ENCODE peak calls at places on chromosomes 5 and 9, in eight cellular contexts. One of them, this sample, is unnamed.
A peak's percentile ranks its signal among the peaks of the same experiment; 100 is the strongest.

GRCh38 chr5:81486711-81487110 is 92.8 kb upstream of the ACOT12 start:
- DNase-seq in spleen: no peak
- DNase-seq in pancreas: no peak
- DNase-seq in fibroblast of the aortic adventitia: peak; percentile 5
- DNase-seq in tibial artery: no peak
- DNase-seq in AG04450: no peak
- DNase-seq in hepatocyte: no peak
- DNase-seq in IMR-90: no peak
- DNase-seq in this sample: no peak

GRCh38 chr5:140794594-140795258 is at the start of gene PCDHA2:
- DNase-seq in spleen: no peak
- DNase-seq in hepatocyte: peak; percentile 65
- DNase-seq in AG04450: no peak
- DNase-seq in pancreas: no peak
- DNase-seq in IMR-90: no peak
- DNase-seq in fibroblast of the aortic adventitia: no peak
- DNase-seq in tibial artery: no peak
- DNase-seq in this sample: peak; percentile 63

GRCh38 chr9:13606576-13606975 is 327.1 kb upstream of the MPDZ start:
- DNase-seq in IMR-90: no peak
- DNase-seq in AG04450: no peak
- DNase-seq in hepatocyte: no peak
- DNase-seq in tibial artery: no peak
- DNase-seq in fibroblast of the aortic adventitia: no peak
- DNase-seq in spleen: no peak
- DNase-seq in pancreas: no peak
- DNase-seq in this sample: no peak

GRCh38 chr5:41095324-41096101 is 24.4 kb upstream of the MROH2B start:
- DNase-seq in hepatocyte: no peak
- DNase-seq in pancreas: no peak
- DNase-seq in IMR-90: no peak
- DNase-seq in fibroblast of the aortic adventitia: no peak
- DNase-seq in tibial artery: no peak
- DNase-seq in spleen: no peak
- DNase-seq in AG04450: no peak
- DNase-seq in this sample: no peak

GRCh38 chr9:136309101-136309801 is 5.4 kb upstream of the CCDC187 start:
- DNase-seq in tibial artery: no peak
- DNase-seq in AG04450: no peak
- DNase-seq in spleen: no peak
- DNase-seq in fibroblast of the aortic adventitia: no peak
- DNase-seq in pancreas: no peak
- DNase-seq in hepatocyte: no peak
- DNase-seq in IMR-90: no peak
- DNase-seq in this sample: no peak

GRCh38 chr9:26833792-26834191 is 58.8 kb downstream of the CAAP1 start:
- DNase-seq in pancreas: no peak
- DNase-seq in tibial artery: no peak
- DNase-seq in hepatocyte: no peak
- DNase-seq in IMR-90: no peak
- DNase-seq in fibroblast of the aortic adventitia: no peak
- DNase-seq in spleen: no peak
- DNase-seq in AG04450: no peak
- DNase-seq in this sample: no peak

GRCh38 chr9:35114921-35115341 is 731 bp downstream of the ATOSB start:
- DNase-seq in pancreas: peak; percentile 66
- DNase-seq in hepatocyte: peak; percentile 64
- DNase-seq in fibroblast of the aortic adventitia: peak; percentile 35
- DNase-seq in spleen: peak; percentile 91
- DNase-seq in IMR-90: no peak
- DNase-seq in tibial artery: peak; percentile 86
- DNase-seq in AG04450: no peak
- DNase-seq in this sample: peak; percentile 71

GRCh38 chr5:150353395-150353675 is 4.2 kb upstream of the TCOF1 start:
- DNase-seq in AG04450: no peak
- DNase-seq in IMR-90: no peak
- DNase-seq in pancreas: no peak
- DNase-seq in spleen: no peak
- DNase-seq in tibial artery: no peak
- DNase-seq in fibroblast of the aortic adventitia: no peak
- DNase-seq in hepatocyte: no peak
- DNase-seq in this sample: no peak

GRCh38 chr9:115234094-115234493 is 116.1 kb upstream of the TNC start:
- DNase-seq in IMR-90: peak; percentile 91
- DNase-seq in tibial artery: no peak
- DNase-seq in hepatocyte: peak; percentile 19
- DNase-seq in spleen: no peak
- DNase-seq in fibroblast of the aortic adventitia: peak; percentile 75
- DNase-seq in pancreas: no peak
- DNase-seq in AG04450: peak; percentile 52
- DNase-seq in this sample: no peak

GRCh38 chr5:36840077-36840476 is 36.5 kb upstream of the NIPBL start:
- DNase-seq in pancreas: no peak
- DNase-seq in fibroblast of the aortic adventitia: no peak
- DNase-seq in hepatocyte: no peak
- DNase-seq in IMR-90: no peak
- DNase-seq in AG04450: no peak
- DNase-seq in tibial artery: no peak
- DNase-seq in spleen: no peak
- DNase-seq in this sample: no peak

GRCh38 chr5:5985332-5985731 is 393.0 kb downstream of the MED10 start:
- DNase-seq in tibial artery: no peak
- DNase-seq in IMR-90: no peak
- DNase-seq in fibroblast of the aortic adventitia: no peak
- DNase-seq in AG04450: no peak
- DNase-seq in spleen: no peak
- DNase-seq in pancreas: no peak
- DNase-seq in hepatocyte: no peak
- DNase-seq in this sample: no peak

GRCh38 chr9:911003-911402 is 65.5 kb upstream of the DMRT3 start:
- DNase-seq in fibroblast of the aortic adventitia: no peak
- DNase-seq in pancreas: no peak
- DNase-seq in IMR-90: no peak
- DNase-seq in spleen: no peak
- DNase-seq in AG04450: no peak
- DNase-seq in hepatocyte: no peak
- DNase-seq in tibial artery: no peak
- DNase-seq in this sample: peak; percentile 80

GRCh38 chr5:141094481-141095262 is at the start of gene PCDHB2:
- DNase-seq in hepatocyte: peak; percentile 93
- DNase-seq in tibial artery: no peak
- DNase-seq in IMR-90: peak; percentile 14
- DNase-seq in AG04450: no peak
- DNase-seq in spleen: no peak
- DNase-seq in pancreas: no peak
- DNase-seq in fibroblast of the aortic adventitia: peak; percentile 16
- DNase-seq in this sample: peak; percentile 91

GRCh38 chr5:157214399-157214798 is 33.8 kb downstream of the ITK start:
- DNase-seq in spleen: no peak
- DNase-seq in tibial artery: no peak
- DNase-seq in IMR-90: no peak
- DNase-seq in AG04450: no peak
- DNase-seq in fibroblast of the aortic adventitia: no peak
- DNase-seq in hepatocyte: no peak
- DNase-seq in pancreas: no peak
- DNase-seq in this sample: no peak

GRCh38 chr5:57754616-57755015 is 272.0 kb upstream of the ACTBL2 start:
- DNase-seq in tibial artery: no peak
- DNase-seq in pancreas: no peak
- DNase-seq in hepatocyte: no peak
- DNase-seq in spleen: no peak
- DNase-seq in AG04450: no peak
- DNase-seq in IMR-90: peak; percentile 73
- DNase-seq in fibroblast of the aortic adventitia: no peak
- DNase-seq in this sample: no peak

GRCh38 chr9:124262596-124263045 is 4.9 kb downstream of the NEK6 start:
- DNase-seq in spleen: no peak
- DNase-seq in hepatocyte: no peak
- DNase-seq in IMR-90: peak; percentile 67
- DNase-seq in tibial artery: no peak
- DNase-seq in AG04450: no peak
- DNase-seq in fibroblast of the aortic adventitia: peak; percentile 41
- DNase-seq in pancreas: no peak
- DNase-seq in this sample: peak; percentile 61

GRCh38 chr5:137666109-137666850 is 69.6 kb downstream of the KLHL3 start:
- DNase-seq in hepatocyte: no peak
- DNase-seq in fibroblast of the aortic adventitia: peak; percentile 11
- DNase-seq in pancreas: peak; percentile 44
- DNase-seq in tibial artery: no peak
- DNase-seq in spleen: no peak
- DNase-seq in IMR-90: peak; percentile 28
- DNase-seq in AG04450: no peak
- DNase-seq in this sample: no peak

GRCh38 chr9:7166074-7166473 is 408.3 kb downstream of the KDM4C start:
- DNase-seq in fibroblast of the aortic adventitia: no peak
- DNase-seq in pancreas: no peak
- DNase-seq in tibial artery: no peak
- DNase-seq in AG04450: no peak
- DNase-seq in IMR-90: no peak
- DNase-seq in hepatocyte: no peak
- DNase-seq in spleen: no peak
- DNase-seq in this sample: no peak

GRCh38 chr9:135992486-135993408 is 31.6 kb upstream of the UBAC1 start:
- DNase-seq in AG04450: peak; percentile 65
- DNase-seq in hepatocyte: peak; percentile 93
- DNase-seq in fibroblast of the aortic adventitia: peak; percentile 76
- DNase-seq in IMR-90: peak; percentile 84
- DNase-seq in spleen: peak; percentile 95
- DNase-seq in pancreas: peak; percentile 72
- DNase-seq in tibial artery: peak; percentile 79
- DNase-seq in this sample: peak; percentile 89

GRCh38 chr5:62152394-62153123 is 153.4 kb upstream of the KIF2A start:
- DNase-seq in tibial artery: no peak
- DNase-seq in hepatocyte: no peak
- DNase-seq in spleen: no peak
- DNase-seq in fibroblast of the aortic adventitia: peak; percentile 8
- DNase-seq in AG04450: no peak
- DNase-seq in pancreas: no peak
- DNase-seq in IMR-90: no peak
- DNase-seq in this sample: no peak

GRCh38 chr9:130874783-130875182 is 21.8 kb downstream of the QRFP start:
- DNase-seq in tibial artery: no peak
- DNase-seq in hepatocyte: no peak
- DNase-seq in IMR-90: no peak
- DNase-seq in fibroblast of the aortic adventitia: no peak
- DNase-seq in spleen: no peak
- DNase-seq in pancreas: no peak
- DNase-seq in AG04450: no peak
- DNase-seq in this sample: no peak
- TF ChIP-seq CTCF in tibial artery: no peak
- TF ChIP-seq CTCF in hepatocyte: no peak
- TF ChIP-seq CTCF in IMR-90: no peak
- TF ChIP-seq CTCF in fibroblast of the aortic adventitia: no peak
- TF ChIP-seq CTCF in spleen: no peak
- TF ChIP-seq CTCF in pancreas: no peak
- TF ChIP-seq CTCF in AG04450: no peak
- TF ChIP-seq CTCF in this sample: no peak

GRCh38 chr9:97853844-97854695 is 1.0 kb downstream of the FOXE1 start:
- DNase-seq in spleen: peak; percentile 86
- DNase-seq in AG04450: no peak
- DNase-seq in IMR-90: peak; percentile 33
- DNase-seq in pancreas: no peak
- DNase-seq in tibial artery: no peak
- DNase-seq in fibroblast of the aortic adventitia: no peak
- DNase-seq in hepatocyte: peak; percentile 70
- DNase-seq in this sample: peak; percentile 87
- TF ChIP-seq CTCF in spleen: peak; percentile 24
- TF ChIP-seq CTCF in AG04450: no peak
- TF ChIP-seq CTCF in IMR-90: peak; percentile 13
- TF ChIP-seq CTCF in pancreas: no peak
- TF ChIP-seq CTCF in tibial artery: no peak
- TF ChIP-seq CTCF in fibroblast of the aortic adventitia: no peak
- TF ChIP-seq CTCF in hepatocyte: peak; percentile 36
- TF ChIP-seq CTCF in this sample: peak; percentile 55

DNA sequence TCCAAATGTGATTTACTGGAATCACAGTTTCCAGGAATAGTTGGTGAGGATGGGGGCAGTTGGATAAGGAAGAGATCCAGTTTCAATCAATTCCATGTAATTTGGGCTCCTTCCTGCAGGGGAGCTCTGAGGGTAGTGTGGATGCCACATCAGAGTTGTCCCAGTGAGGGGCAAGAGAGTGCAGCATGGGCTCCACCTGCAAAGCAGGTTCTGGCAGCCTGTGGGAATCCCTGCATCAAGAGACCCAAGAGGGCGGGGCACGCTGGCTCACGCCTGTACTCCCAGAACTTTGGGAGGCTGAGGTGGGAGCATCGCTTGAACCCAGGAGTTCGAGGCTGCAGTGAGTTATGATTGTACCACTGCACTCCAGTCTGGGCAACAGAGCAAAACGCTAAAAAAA is 188.5 kb downstream of the CACNA1B start:
- DNase-seq in tibial artery: peak; percentile 40
- DNase-seq in pancreas: no peak
- DNase-seq in IMR-90: no peak
- DNase-seq in hepatocyte: no peak
- DNase-seq in AG04450: no peak
- DNase-seq in spleen: peak; percentile 40
- DNase-seq in fibroblast of the aortic adventitia: no peak
- DNase-seq in this sample: peak; percentile 74
- TF ChIP-seq CTCF in tibial artery: no peak
- TF ChIP-seq CTCF in pancreas: no peak
- TF ChIP-seq CTCF in IMR-90: no peak
- TF ChIP-seq CTCF in hepatocyte: no peak
- TF ChIP-seq CTCF in AG04450: no peak
- TF ChIP-seq CTCF in spleen: no peak
- TF ChIP-seq CTCF in fibroblast of the aortic adventitia: no peak
- TF ChIP-seq CTCF in this sample: peak; percentile 66

GRCh38 chr5:78360674-78361225 is 333 bp downstream of the SCAMP1 start:
- DNase-seq in fibroblast of the aortic adventitia: no peak
- DNase-seq in IMR-90: no peak
- DNase-seq in pancreas: peak; percentile 69
- DNase-seq in spleen: peak; percentile 95
- DNase-seq in AG04450: no peak
- DNase-seq in hepatocyte: peak; percentile 62
- DNase-seq in tibial artery: peak; percentile 78
- DNase-seq in this sample: peak; percentile 77
- TF ChIP-seq CTCF in fibroblast of the aortic adventitia: no peak
- TF ChIP-seq CTCF in IMR-90: no peak
- TF ChIP-seq CTCF in pancreas: no peak
- TF ChIP-seq CTCF in spleen: no peak
- TF ChIP-seq CTCF in AG04450: no peak
- TF ChIP-seq CTCF in hepatocyte: no peak
- TF ChIP-seq CTCF in tibial artery: no peak
- TF ChIP-seq CTCF in this sample: no peak

GRCh38 chr5:175873090-175873454 is 1.7 kb downstream of the CPLX2 start:
- DNase-seq in hepatocyte: peak; percentile 18
- DNase-seq in spleen: no peak
- DNase-seq in AG04450: no peak
- DNase-seq in pancreas: no peak
- DNase-seq in tibial artery: no peak
- DNase-seq in fibroblast of the aortic adventitia: no peak
- DNase-seq in IMR-90: no peak
- DNase-seq in this sample: peak; percentile 90
- TF ChIP-seq CTCF in hepatocyte: peak; percentile 26
- TF ChIP-seq CTCF in spleen: peak; percentile 9
- TF ChIP-seq CTCF in AG04450: peak; percentile 18
- TF ChIP-seq CTCF in pancreas: no peak
- TF ChIP-seq CTCF in tibial artery: no peak
- TF ChIP-seq CTCF in fibroblast of the aortic adventitia: no peak
- TF ChIP-seq CTCF in IMR-90: peak; percentile 4
- TF ChIP-seq CTCF in this sample: peak; percentile 68

This sample was measured in endodermal cell.